ENCODE peak calls at places on chromosomes 7 and 10, in six cellular contexts. One of them, this sample, is unnamed.

GRCh38 chr10:89593043-89593442 is 52.0 kb downstream of the PANK1 start:
- DNase-seq in upper lobe of right lung: no peak
- DNase-seq in WTC11: no peak
- DNase-seq in nephron progenitor cell: no peak
- DNase-seq in mammary epithelial cell: no peak
- DNase-seq in foreskin keratinocyte: no peak
- DNase-seq in this sample: no peak

GRCh38 chr7:158143196-158144120 is 444.2 kb downstream of the PTPRN2 start:
- DNase-seq in upper lobe of right lung: no peak
- DNase-seq in WTC11: no peak
- DNase-seq in nephron progenitor cell: no peak
- DNase-seq in mammary epithelial cell: no peak
- DNase-seq in foreskin keratinocyte: no peak
- DNase-seq in this sample: no peak

GRCh38 chr7:102472126-102473041 is 6.3 kb downstream of the POLR2J start:
- DNase-seq in upper lobe of right lung: no peak
- DNase-seq in WTC11: no peak
- DNase-seq in nephron progenitor cell: no peak
- DNase-seq in mammary epithelial cell: no peak
- DNase-seq in foreskin keratinocyte: no peak
- DNase-seq in this sample: no peak

GRCh38 chr7:90580051-90580450 is 16.1 kb upstream of the CDK14 start:
- DNase-seq in upper lobe of right lung: no peak
- DNase-seq in WTC11: no peak
- DNase-seq in nephron progenitor cell: no peak
- DNase-seq in mammary epithelial cell: peak
- DNase-seq in foreskin keratinocyte: peak
- DNase-seq in this sample: no peak

GRCh38 chr7:151700621-151701185 is 176.2 kb downstream of the PRKAG2 start:
- DNase-seq in upper lobe of right lung: no peak
- DNase-seq in WTC11: no peak
- DNase-seq in nephron progenitor cell: no peak
- DNase-seq in mammary epithelial cell: peak
- DNase-seq in foreskin keratinocyte: no peak
- DNase-seq in this sample: no peak

GRCh38 chr7:111091623-111092370 is 870 bp downstream of the LRRN3 start:
- DNase-seq in upper lobe of right lung: no peak
- DNase-seq in WTC11: no peak
- DNase-seq in nephron progenitor cell: no peak
- DNase-seq in mammary epithelial cell: no peak
- DNase-seq in foreskin keratinocyte: no peak
- DNase-seq in this sample: no peak

GRCh38 chr10:100192350-100192749 is 6.5 kb upstream of the ERLIN1 start:
- DNase-seq in upper lobe of right lung: no peak
- DNase-seq in WTC11: no peak
- DNase-seq in nephron progenitor cell: no peak
- DNase-seq in mammary epithelial cell: no peak
- DNase-seq in foreskin keratinocyte: no peak
- DNase-seq in this sample: no peak

GRCh38 chr7:100435401-100436304 is 644 bp downstream of the PPP1R35 start:
- DNase-seq in upper lobe of right lung: peak
- DNase-seq in WTC11: peak
- DNase-seq in nephron progenitor cell: peak
- DNase-seq in mammary epithelial cell: peak
- DNase-seq in foreskin keratinocyte: peak
- DNase-seq in this sample: no peak

GRCh38 chr10:126384269-126384873 is 3.9 kb downstream of the ADAM12 start:
- DNase-seq in upper lobe of right lung: no peak
- DNase-seq in WTC11: no peak
- DNase-seq in nephron progenitor cell: no peak
- DNase-seq in mammary epithelial cell: no peak
- DNase-seq in foreskin keratinocyte: peak
- DNase-seq in this sample: no peak

GRCh38 chr10:14879055-14879800 is 562 bp downstream of the SUV39H2 start:
- DNase-seq in upper lobe of right lung: no peak
- DNase-seq in WTC11: peak
- DNase-seq in nephron progenitor cell: no peak
- DNase-seq in mammary epithelial cell: no peak
- DNase-seq in foreskin keratinocyte: peak
- DNase-seq in this sample: peak

GRCh38 chr7:128014864-128015263 is 16.4 kb downstream of the LRRC4 start:
- DNase-seq in upper lobe of right lung: no peak
- DNase-seq in WTC11: no peak
- DNase-seq in nephron progenitor cell: no peak
- DNase-seq in mammary epithelial cell: peak
- DNase-seq in foreskin keratinocyte: peak
- DNase-seq in this sample: no peak

GRCh38 chr10:124671486-124672075 is 72.6 kb downstream of the FAM53B start:
- DNase-seq in upper lobe of right lung: no peak
- DNase-seq in WTC11: no peak
- DNase-seq in nephron progenitor cell: peak
- DNase-seq in mammary epithelial cell: peak
- DNase-seq in foreskin keratinocyte: peak
- DNase-seq in this sample: no peak

GRCh38 chr7:31466036-31466435 is 47.9 kb upstream of the ITPRID1 start:
- DNase-seq in upper lobe of right lung: no peak
- DNase-seq in WTC11: no peak
- DNase-seq in nephron progenitor cell: no peak
- DNase-seq in mammary epithelial cell: no peak
- DNase-seq in foreskin keratinocyte: no peak
- DNase-seq in this sample: no peak

GRCh38 chr7:25952277-25953057 is 199.5 kb upstream of the NFE2L3 start:
- DNase-seq in upper lobe of right lung: no peak
- DNase-seq in WTC11: peak
- DNase-seq in nephron progenitor cell: peak
- DNase-seq in mammary epithelial cell: no peak
- DNase-seq in foreskin keratinocyte: no peak
- DNase-seq in this sample: peak

GRCh38 chr7:150983893-150984368 is 5.8 kb upstream of the KCNH2 start:
- DNase-seq in upper lobe of right lung: no peak
- DNase-seq in WTC11: peak
- DNase-seq in nephron progenitor cell: peak
- DNase-seq in mammary epithelial cell: peak
- DNase-seq in foreskin keratinocyte: peak
- DNase-seq in this sample: no peak

GRCh38 chr7:149853157-149853556 is 15.0 kb downstream of the ZNF862 start:
- DNase-seq in upper lobe of right lung: peak
- DNase-seq in WTC11: no peak
- DNase-seq in nephron progenitor cell: no peak
- DNase-seq in mammary epithelial cell: no peak
- DNase-seq in foreskin keratinocyte: no peak
- DNase-seq in this sample: no peak

GRCh38 chr7:40341836-40342235 is 207.0 kb downstream of the SUGCT start:
- DNase-seq in upper lobe of right lung: no peak
- DNase-seq in WTC11: no peak
- DNase-seq in nephron progenitor cell: no peak
- DNase-seq in mammary epithelial cell: peak
- DNase-seq in foreskin keratinocyte: peak
- DNase-seq in this sample: no peak

GRCh38 chr10:17669185-17669872 is 25.4 kb downstream of the STAM start:
- DNase-seq in upper lobe of right lung: no peak
- DNase-seq in WTC11: no peak
- DNase-seq in nephron progenitor cell: no peak
- DNase-seq in mammary epithelial cell: no peak
- DNase-seq in foreskin keratinocyte: no peak
- DNase-seq in this sample: no peak

GRCh38 chr7:134750083-134751062 is 29.1 kb upstream of the CALD1 start:
- DNase-seq in upper lobe of right lung: no peak
- DNase-seq in WTC11: peak
- DNase-seq in nephron progenitor cell: peak
- DNase-seq in mammary epithelial cell: peak
- DNase-seq in foreskin keratinocyte: no peak
- DNase-seq in this sample: peak

GRCh38 chr7:136405931-136406777 is 429.0 kb upstream of the MTPN start:
- DNase-seq in upper lobe of right lung: no peak
- DNase-seq in WTC11: peak
- DNase-seq in nephron progenitor cell: peak
- DNase-seq in mammary epithelial cell: peak
- DNase-seq in foreskin keratinocyte: peak
- DNase-seq in this sample: peak

GRCh38 chr10:7972367-7972766 is 82.1 kb upstream of the GATA3 start:
- DNase-seq in upper lobe of right lung: no peak
- DNase-seq in WTC11: no peak
- DNase-seq in nephron progenitor cell: no peak
- DNase-seq in mammary epithelial cell: no peak
- DNase-seq in foreskin keratinocyte: no peak
- DNase-seq in this sample: no peak

GRCh38 chr10:125473138-125473793 is 209.7 kb downstream of the TEX36 start:
- DNase-seq in upper lobe of right lung: no peak
- DNase-seq in WTC11: no peak
- DNase-seq in nephron progenitor cell: peak
- DNase-seq in mammary epithelial cell: no peak
- DNase-seq in foreskin keratinocyte: no peak
- DNase-seq in this sample: no peak

GRCh38 chr10:69703256-69703655 is 73.2 kb downstream of the FAM241B start:
- DNase-seq in upper lobe of right lung: no peak
- DNase-seq in WTC11: no peak
- DNase-seq in nephron progenitor cell: no peak
- DNase-seq in mammary epithelial cell: no peak
- DNase-seq in foreskin keratinocyte: no peak
- DNase-seq in this sample: no peak

GRCh38 chr7:95951531-95951930 is 179.2 kb downstream of the DYNC1I1 start:
- DNase-seq in upper lobe of right lung: no peak
- DNase-seq in WTC11: no peak
- DNase-seq in nephron progenitor cell: no peak
- DNase-seq in mammary epithelial cell: no peak
- DNase-seq in foreskin keratinocyte: no peak
- DNase-seq in this sample: no peak

DNA sequence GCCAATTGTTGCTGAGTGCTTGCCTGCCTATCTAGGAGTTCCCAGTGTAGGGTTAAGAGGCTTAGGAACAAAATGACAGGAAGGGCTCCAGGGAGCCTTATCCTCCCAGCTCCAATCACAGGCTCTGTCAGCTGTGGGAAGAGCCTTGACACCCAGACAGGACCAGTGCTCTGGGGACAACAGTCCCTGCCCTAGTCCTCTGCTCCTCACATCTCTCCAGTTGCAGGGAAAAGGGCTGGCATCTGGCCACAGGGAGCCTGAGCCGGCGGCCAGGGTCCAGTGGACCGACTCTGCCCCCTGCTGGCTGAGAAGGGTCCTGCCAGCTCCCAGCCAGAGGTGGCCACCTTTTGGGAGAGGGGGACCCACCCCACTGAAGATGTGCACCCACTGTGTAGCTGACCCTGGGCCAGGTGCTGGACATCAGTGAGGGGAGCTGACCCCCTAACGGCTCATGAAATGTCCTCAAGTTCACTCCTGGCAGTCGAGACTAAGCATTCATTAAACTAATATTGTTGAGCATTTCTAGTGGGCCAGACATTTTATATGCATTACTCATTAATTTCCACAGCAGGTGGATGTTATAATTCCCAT is 17.6 kb downstream of the DNAJB12 start:
- DNase-seq in upper lobe of right lung: peak
- DNase-seq in WTC11: peak
- DNase-seq in nephron progenitor cell: peak
- DNase-seq in mammary epithelial cell: peak
- DNase-seq in foreskin keratinocyte: no peak
- DNase-seq in this sample: peak
- TF ChIP-seq CTCF in upper lobe of right lung: peak
- TF ChIP-seq CTCF in WTC11: peak
- TF ChIP-seq CTCF in nephron progenitor cell: peak
- TF ChIP-seq CTCF in mammary epithelial cell: peak
- TF ChIP-seq CTCF in foreskin keratinocyte: peak
- TF ChIP-seq CTCF in this sample: peak

GRCh38 chr7:155767562-155768437 is 44.5 kb downstream of the SHH start:
- DNase-seq in upper lobe of right lung: no peak
- DNase-seq in WTC11: no peak
- DNase-seq in nephron progenitor cell: no peak
- DNase-seq in mammary epithelial cell: no peak
- DNase-seq in foreskin keratinocyte: no peak
- DNase-seq in this sample: no peak
- TF ChIP-seq CTCF in upper lobe of right lung: no peak
- TF ChIP-seq CTCF in WTC11: no peak
- TF ChIP-seq CTCF in nephron progenitor cell: no peak
- TF ChIP-seq CTCF in mammary epithelial cell: peak
- TF ChIP-seq CTCF in foreskin keratinocyte: no peak
- TF ChIP-seq CTCF in this sample: no peak

GRCh38 chr7:72310301-72310700 is 101.8 kb downstream of the CALN1 start:
- DNase-seq in upper lobe of right lung: no peak
- DNase-seq in WTC11: no peak
- DNase-seq in nephron progenitor cell: no peak
- DNase-seq in mammary epithelial cell: no peak
- DNase-seq in foreskin keratinocyte: no peak
- DNase-seq in this sample: no peak
- TF ChIP-seq CTCF in upper lobe of right lung: no peak
- TF ChIP-seq CTCF in WTC11: no peak
- TF ChIP-seq CTCF in nephron progenitor cell: no peak
- TF ChIP-seq CTCF in mammary epithelial cell: no peak
- TF ChIP-seq CTCF in foreskin keratinocyte: no peak
- TF ChIP-seq CTCF in this sample: no peak

GRCh38 chr10:128711776-128712175 is 585.6 kb upstream of the MKI67 start:
- DNase-seq in upper lobe of right lung: no peak
- DNase-seq in WTC11: no peak
- DNase-seq in nephron progenitor cell: no peak
- DNase-seq in mammary epithelial cell: no peak
- DNase-seq in foreskin keratinocyte: no peak
- DNase-seq in this sample: no peak

GRCh38 chr10:128710795-128711183 is 584.6 kb upstream of the MKI67 start:
- DNase-seq in upper lobe of right lung: no peak
- DNase-seq in WTC11: no peak
- DNase-seq in nephron progenitor cell: no peak
- DNase-seq in mammary epithelial cell: no peak
- DNase-seq in foreskin keratinocyte: no peak
- DNase-seq in this sample: no peak

GRCh38 chr10:128708182-128708581 is 582.0 kb upstream of the MKI67 start:
- DNase-seq in upper lobe of right lung: no peak
- DNase-seq in WTC11: no peak
- DNase-seq in nephron progenitor cell: no peak
- DNase-seq in mammary epithelial cell: no peak
- DNase-seq in foreskin keratinocyte: no peak
- DNase-seq in this sample: no peak

GRCh38 chr10:128712661-128713060 is 586.4 kb upstream of the MKI67 start:
- DNase-seq in upper lobe of right lung: no peak
- DNase-seq in WTC11: no peak
- DNase-seq in nephron progenitor cell: no peak
- DNase-seq in mammary epithelial cell: no peak
- DNase-seq in foreskin keratinocyte: no peak
- DNase-seq in this sample: no peak

DNA sequence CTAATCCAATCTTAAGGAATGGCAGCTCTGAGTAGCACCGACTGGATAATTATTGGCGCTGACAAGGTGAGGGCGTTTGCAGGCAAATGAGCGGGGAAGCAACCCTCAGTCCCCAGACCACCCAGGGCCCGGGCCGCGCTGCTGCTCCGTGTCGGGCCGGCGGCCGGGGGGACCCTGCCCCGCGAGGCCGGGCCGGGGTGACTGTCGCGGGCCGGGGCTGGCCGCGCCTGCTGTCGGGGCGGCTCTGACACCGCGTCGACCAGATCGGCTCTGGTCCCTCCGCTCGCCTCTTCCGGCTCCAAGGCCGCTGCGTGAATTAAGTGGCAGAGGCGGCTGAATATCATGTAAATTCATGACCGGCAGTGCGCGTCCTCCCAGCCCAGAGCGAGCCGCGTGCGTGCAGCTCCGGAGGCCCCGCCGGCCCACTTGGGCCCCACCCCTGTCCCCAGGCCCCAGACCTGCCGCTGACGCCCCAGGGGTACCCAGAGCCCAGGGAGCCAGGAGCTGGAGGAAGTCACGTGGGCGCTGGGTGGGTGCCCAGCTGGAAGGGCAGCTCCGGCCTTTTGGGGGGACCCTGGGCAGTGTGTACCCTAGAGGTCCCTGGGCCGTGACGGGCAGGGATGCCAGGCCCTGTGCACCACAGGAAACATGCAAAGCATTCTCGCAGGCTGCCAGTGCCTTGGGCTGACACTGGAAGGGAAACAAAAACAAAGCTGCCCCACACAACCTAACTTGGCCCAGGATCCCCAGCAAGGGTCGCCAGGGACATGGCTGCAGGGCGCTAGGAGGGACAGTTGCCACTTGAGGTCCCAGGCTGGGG is 584.0 kb upstream of the MKI67 start:
- DNase-seq in upper lobe of right lung: no peak
- DNase-seq in WTC11: peak
- DNase-seq in nephron progenitor cell: no peak
- DNase-seq in mammary epithelial cell: no peak
- DNase-seq in foreskin keratinocyte: no peak
- DNase-seq in this sample: no peak
- TF ChIP-seq CTCF in upper lobe of right lung: no peak
- TF ChIP-seq CTCF in WTC11: no peak
- TF ChIP-seq CTCF in nephron progenitor cell: no peak
- TF ChIP-seq CTCF in mammary epithelial cell: no peak
- TF ChIP-seq CTCF in foreskin keratinocyte: no peak
- TF ChIP-seq CTCF in this sample: no peak